ENCODE peak calls at places on chromosomes 6 and 20, in nine cellular contexts. O is ovary, K is GM19239, Q is T-helper 2 cell, F is stromal cell of bone marrow, R is aorta, Z is glomerular endothelial cell, M is Ammon's horn, H is RKO. V is an unnamed sample.

GRCh38 chr20:64049060-64049886 is at the start of gene SOX18:
- DNase-seq in O (no peak), K (no peak), Q (no peak), F (no peak), R (no peak), Z (no peak), M (no peak), H (no peak), V (no peak)

GRCh38 chr6:30684386-30685156 is 1.9 kb downstream of the PPP1R18 start:
- DNase-seq in O (no peak), K (no peak), Q (peak), F (no peak), R (peak), Z (no peak), M (peak), H (peak), V (no peak)

GRCh38 chr6:27297857-27298730 is 14.0 kb downstream of the POM121L2 start:
- DNase-seq in O (no peak), K (no peak), Q (no peak), F (no peak), R (no peak), Z (no peak), M (no peak), H (peak), V (no peak)

GRCh38 chr6:42313941-42314570 is 96.4 kb upstream of the MRPS10 start:
- DNase-seq in O (peak), K (no peak), Q (no peak), F (no peak), R (no peak), Z (no peak), M (no peak), H (no peak), V (peak)

GRCh38 chr20:62841705-62842212 is 19.9 kb downstream of the TCFL5 start:
- DNase-seq in O (no peak), K (no peak), Q (no peak), F (no peak), R (peak), Z (no peak), M (no peak), H (no peak), V (no peak)

GRCh38 chr20:38173237-38174156 is 8.4 kb upstream of the TGM2 start:
- DNase-seq in O (no peak), K (no peak), Q (no peak), F (peak), R (peak), Z (no peak), M (peak), H (peak), V (peak)

GRCh38 chr6:154154389-154154967 is 115.4 kb downstream of the OPRM1 start:
- DNase-seq in O (peak), K (no peak), Q (peak), F (peak), R (no peak), Z (peak), M (peak), H (peak), V (peak)

GRCh38 chr6:140480852-140481251 is 1106.4 kb upstream of the CITED2 start:
- DNase-seq in O (peak), K (no peak), Q (no peak), F (peak), R (no peak), Z (no peak), M (peak), H (no peak), V (no peak)

GRCh38 chr20:7383218-7383617 is 557.0 kb downstream of the HAO1 start:
- DNase-seq in O (no peak), K (no peak), Q (no peak), F (no peak), R (no peak), Z (no peak), M (no peak), H (no peak), V (no peak)

GRCh38 chr20:59631751-59632380 is 27.5 kb downstream of the PHACTR3 start:
- DNase-seq in O (no peak), K (no peak), Q (no peak), F (no peak), R (no peak), Z (no peak), M (no peak), H (no peak), V (no peak)

GRCh38 chr6:11730645-11731044 is 48.0 kb downstream of the ADTRP start:
- DNase-seq in O (no peak), K (no peak), Q (no peak), F (no peak), R (no peak), Z (no peak), M (no peak), H (no peak), V (no peak)

GRCh38 chr6:87408721-87409155 is 966 bp downstream of the CFAP206 start:
- DNase-seq in O (no peak), K (no peak), Q (no peak), F (no peak), R (no peak), Z (no peak), M (no peak), H (no peak), V (no peak)

GRCh38 chr6:136737343-136738177 is 54.7 kb downstream of the MAP3K5 start:
- DNase-seq in O (no peak), K (no peak), Q (no peak), F (no peak), R (no peak), Z (no peak), M (no peak), H (no peak), V (peak)

GRCh38 chr6:78700997-78701396 is 166.4 kb upstream of the IRAK1BP1 start:
- DNase-seq in O (no peak), K (no peak), Q (no peak), F (peak), R (no peak), Z (no peak), M (no peak), H (no peak), V (no peak)

GRCh38 chr6:127290391-127290963 is 23.8 kb downstream of the RNF146 start:
- DNase-seq in O (no peak), K (no peak), Q (no peak), F (no peak), R (no peak), Z (no peak), M (no peak), H (no peak), V (no peak)

GRCh38 chr6:52647199-52647598 is 23.7 kb upstream of the TMEM14A start:
- DNase-seq in O (no peak), K (no peak), Q (no peak), F (peak), R (no peak), Z (no peak), M (no peak), H (no peak), V (no peak)

V was measured in AG09319.